ENCODE peak calls at places on chromosome 19, in nine cellular contexts. Q, Z, M, E, L, Y, D, K and A are unnamed samples.

GRCh38 chr19:39558623-39559117 is 18.7 kb upstream of the EID2 start:
- DNase-seq in D (no peak), K (no peak), L (no peak), Z (no peak), E (no peak), M (no peak), Y (no peak), Q (no peak), A (no peak)

GRCh38 chr19:33282036-33282686 is 20.2 kb downstream of the CEBPA start:
- DNase-seq in L (no peak), Q (no peak), K (no peak), Y (no peak), E (no peak), Z (no peak), D (no peak), M (no peak), A (no peak)

GRCh38 chr19:34838248-34838647 is 65.2 kb upstream of the ZNF599 start:
- DNase-seq in L (no peak), Q (no peak), M (no peak), E (peak), Z (no peak), K (no peak), Y (no peak), D (no peak), A (no peak)

GRCh38 chr19:38900220-38900629 is 456 bp downstream of the NFKBIB start:
- DNase-seq in M (no peak), K (no peak), Q (no peak), L (no peak), Y (no peak), Z (no peak), D (no peak), E (no peak), A (no peak)

GRCh38 chr19:31436121-31436776 is 87.0 kb upstream of the TSHZ3 start:
- DNase-seq in E (no peak), L (no peak), K (no peak), Z (no peak), Y (peak), D (peak), M (no peak), Q (no peak), A (no peak)

GRCh38 chr19:3565177-3565576 is 7.6 kb upstream of the HMG20B start:
- DNase-seq in D (peak), K (no peak), L (no peak), Z (no peak), Q (no peak), E (no peak), M (no peak), Y (peak), A (no peak)

GRCh38 chr19:54364775-54365257 is at the start of gene LAIR1:
- DNase-seq in D (no peak), L (peak), Z (peak), Y (no peak), E (peak), M (no peak), K (no peak), Q (no peak), A (no peak)

GRCh38 chr19:12991296-12991695 is 4.0 kb upstream of the NFIX start:
- DNase-seq in K (no peak), D (no peak), E (no peak), Z (no peak), M (no peak), L (no peak), Y (no peak), Q (no peak), A (no peak)

GRCh38 chr19:6023936-6024335 is 46.0 kb upstream of the RANBP3 start:
- DNase-seq in K (no peak), D (no peak), Z (no peak), L (no peak), E (no peak), Q (no peak), M (no peak), Y (no peak), A (no peak)

GRCh38 chr19:6023085-6023682 is 45.2 kb upstream of the RANBP3 start:
- DNase-seq in Q (no peak), K (no peak), E (no peak), Z (no peak), Y (peak), L (no peak), M (peak), D (peak), A (no peak)

GRCh38 chr19:6021878-6022569 is 44.1 kb upstream of the RANBP3 start:
- DNase-seq in Q (peak), L (peak), E (peak), K (peak), Z (peak), D (peak), M (peak), Y (peak), A (peak)

GRCh38 chr19:6020972-6021805 is 43.2 kb upstream of the RANBP3 start:
- DNase-seq in E (peak), Y (no peak), D (no peak), K (no peak), Z (no peak), Q (no peak), L (peak), M (no peak), A (no peak)

DNA sequence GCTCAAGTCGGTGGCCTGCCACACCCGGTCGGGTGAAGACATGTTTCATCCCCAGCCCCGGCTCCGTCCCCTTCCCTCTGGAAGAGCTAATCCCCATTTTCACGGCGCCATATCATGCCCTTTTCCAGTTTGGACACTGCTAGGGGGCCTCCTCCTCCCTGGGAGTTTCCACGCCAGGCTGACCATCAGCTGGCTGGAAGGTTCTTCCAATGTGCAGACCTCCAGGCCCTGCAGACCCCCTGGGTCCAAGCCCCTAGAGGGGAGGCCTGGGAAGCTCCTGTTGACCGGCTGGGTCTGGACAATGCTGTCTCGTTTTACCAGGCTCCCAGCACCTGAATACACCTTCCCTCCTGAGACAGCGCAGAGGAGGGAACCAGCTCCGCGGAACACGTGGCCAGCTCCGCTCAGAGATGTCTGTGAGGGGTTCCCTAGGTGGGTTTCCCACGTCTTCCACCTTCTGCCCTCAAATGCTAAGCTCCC is 44.7 kb upstream of the RANBP3 start:
- DNase-seq in Z (no peak), D (no peak), E (no peak), Q (no peak), K (no peak), M (no peak), L (no peak), Y (no peak), A (no peak)
- TF ChIP-seq CTCF in Z (peak), D (no peak), E (no peak), Q (no peak), K (peak), M (no peak), L (no peak), Y (no peak), A (peak)

DNA sequence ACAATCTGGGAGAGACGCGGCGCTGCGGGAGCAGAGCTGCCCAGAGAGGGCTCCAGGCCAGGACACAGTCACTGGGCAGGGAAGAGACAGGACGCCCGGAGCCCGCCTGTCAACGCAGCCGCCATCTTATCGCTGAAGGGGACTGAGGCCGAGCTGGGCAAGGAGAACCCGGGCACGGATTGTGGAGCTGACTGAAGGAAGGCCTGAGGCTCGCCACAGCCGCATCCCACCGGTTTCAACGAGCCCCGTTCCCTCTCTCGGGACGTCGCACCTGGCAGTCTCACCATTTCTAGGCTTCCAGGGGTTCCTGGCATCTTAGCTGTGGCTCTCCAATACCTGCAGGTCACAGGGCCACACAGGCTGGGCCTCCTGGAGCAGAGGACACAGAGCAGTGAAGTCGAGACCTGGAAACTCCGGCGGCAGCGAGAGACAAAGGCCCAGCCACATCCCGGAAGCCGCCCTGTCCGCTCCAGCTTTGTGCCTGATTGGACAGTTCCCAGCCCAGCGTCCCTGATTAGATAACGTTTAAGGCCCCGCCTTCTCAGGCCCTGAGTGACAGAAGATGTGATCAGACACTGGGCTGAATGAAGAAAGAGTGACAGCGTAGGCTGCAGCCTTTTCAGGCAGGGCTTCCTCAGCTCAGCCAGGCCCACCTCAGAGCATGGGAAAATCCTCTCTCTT is at the start of gene ZNF91:
- DNase-seq in Q (peak), L (peak), Z (peak), Y (peak), M (peak), K (peak), E (peak), D (peak), A (peak)
- TF ChIP-seq CTCF in Q (no peak), L (no peak), Z (no peak), Y (no peak), M (no peak), K (no peak), E (no peak), D (no peak), A (no peak)

GRCh38 chr19:29671393-29672076 is 6.3 kb downstream of the PLEKHF1 start:
- DNase-seq in M (no peak), Z (peak), D (no peak), Y (peak), Q (peak), E (peak), L (peak), K (peak), A (no peak)
- TF ChIP-seq CTCF in M (no peak), Z (peak), D (no peak), Y (no peak), Q (peak), E (no peak), L (peak), K (peak), A (peak)

GRCh38 chr19:2173388-2173787 is 9.7 kb downstream of the DOT1L start:
- DNase-seq in L (no peak), M (no peak), E (no peak), Q (no peak), Y (no peak), D (no peak), K (no peak), Z (no peak), A (no peak)
- TF ChIP-seq CTCF in L (no peak), M (no peak), E (no peak), Q (no peak), Y (no peak), D (no peak), K (no peak), Z (no peak), A (no peak)

GRCh38 chr19:18322318-18322758 is 538 bp downstream of the LSM4 start:
- DNase-seq in E (peak), Y (peak), M (no peak), D (peak), K (peak), L (peak), Z (no peak), Q (peak), A (no peak)
- TF ChIP-seq CTCF in E (no peak), Y (peak), M (no peak), D (peak), K (no peak), L (no peak), Z (no peak), Q (no peak), A (no peak)

GRCh38 chr19:11141937-11142527 is 13.6 kb downstream of the SPC24 start:
- DNase-seq in Q (no peak), D (no peak), Y (no peak), Z (no peak), M (peak), K (no peak), E (no peak), L (no peak), A (no peak)
- TF ChIP-seq CTCF in Q (peak), D (no peak), Y (no peak), Z (no peak), M (no peak), K (no peak), E (no peak), L (no peak), A (no peak)

GRCh38 chr19:2475018-2475701 is 767 bp upstream of the GADD45B start:
- DNase-seq in E (peak), K (peak), M (peak), L (peak), D (peak), Z (peak), Q (peak), Y (peak), A (peak)
- TF ChIP-seq CTCF in E (no peak), K (no peak), M (no peak), L (no peak), D (no peak), Z (no peak), Q (no peak), Y (no peak), A (no peak)

DNA sequence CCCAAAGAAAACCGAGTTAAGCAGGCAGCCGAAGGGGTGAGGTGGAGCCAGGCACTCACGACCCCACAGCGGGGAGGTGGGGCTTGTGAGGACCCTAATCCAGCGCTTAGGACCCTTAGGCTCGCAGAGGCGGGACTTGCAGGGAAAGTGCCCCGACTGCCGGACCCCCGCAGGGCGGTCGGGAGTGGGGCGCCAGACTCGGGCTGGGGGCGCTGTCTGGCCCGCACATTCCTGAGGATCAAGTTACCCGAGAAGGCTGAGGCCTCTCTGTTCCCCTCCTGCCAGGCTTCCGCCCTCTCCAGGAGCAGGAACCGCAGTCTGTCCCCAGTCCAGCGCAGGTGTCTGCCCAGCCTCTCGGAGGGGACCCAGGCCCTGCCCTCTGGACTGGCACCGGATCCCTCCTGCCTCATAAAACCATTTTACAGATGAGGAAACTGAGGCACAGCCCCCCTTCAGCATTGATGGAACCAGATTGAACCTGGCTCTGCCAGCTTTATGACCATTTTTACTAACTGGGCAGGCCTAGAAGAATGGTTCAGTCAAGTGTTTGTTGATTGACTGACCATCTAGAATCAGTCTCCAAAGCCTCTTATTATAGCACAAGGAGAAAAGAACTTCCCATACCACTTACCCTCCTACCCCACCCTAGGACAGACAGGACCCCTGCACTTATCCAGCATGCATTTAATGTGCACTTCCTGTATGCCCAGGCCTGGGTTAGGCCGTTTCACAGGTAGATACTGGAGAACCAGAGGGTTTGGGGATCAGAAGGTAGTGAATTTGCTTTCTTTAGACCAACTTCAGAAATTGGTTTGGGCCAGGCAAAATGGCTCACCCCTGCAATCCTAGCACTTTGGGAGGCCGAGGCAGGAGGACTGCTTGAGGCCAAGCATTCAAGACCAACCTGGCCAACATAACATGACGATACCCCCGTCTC is 6.7 kb upstream of the JUND start:
- DNase-seq in E (no peak), K (no peak), Y (peak), M (no peak), Z (no peak), Q (no peak), L (no peak), D (no peak), A (no peak)
- TF ChIP-seq CTCF in E (no peak), K (no peak), Y (no peak), M (no peak), Z (no peak), Q (no peak), L (no peak), D (no peak), A (no peak)